ENCODE peak calls at places on chromosomes 7 and 10, in nine cellular contexts. K, M, I, B, Q, E, H, A and R are unnamed samples.

GRCh38 chr10:98858525-98858924 is 377.1 kb downstream of the HPSE2 start:
- DNase-seq in K (no peak), M (no peak), I (peak), B (no peak), Q (no peak), E (no peak), H (no peak), A (peak), R (no peak)

GRCh38 chr10:34334908-34335307 is 480.2 kb downstream of the PARD3 start:
- DNase-seq in K (no peak), M (no peak), I (no peak), B (no peak), Q (no peak), E (no peak), H (no peak), A (no peak), R (no peak)

GRCh38 chr10:67936416-67936815 is 52.0 kb downstream of the SIRT1 start:
- DNase-seq in K (no peak), M (no peak), I (no peak), B (no peak), Q (no peak), E (no peak), H (no peak), A (no peak), R (peak)

GRCh38 chr7:102875700-102876192 is 37.1 kb upstream of the LRRC17 start:
- DNase-seq in K (no peak), M (no peak), I (peak), B (peak), Q (no peak), E (peak), H (no peak), A (no peak), R (peak)

GRCh38 chr10:5534051-5534821 is 9.5 kb downstream of the CALML3 start:
- DNase-seq in K (no peak), M (peak), I (peak), B (no peak), Q (peak), E (no peak), H (no peak), A (no peak), R (no peak)

GRCh38 chr7:95066736-95067530 is 159.5 kb downstream of the PPP1R9A start:
- DNase-seq in K (no peak), M (no peak), I (no peak), B (no peak), Q (no peak), E (peak), H (no peak), A (no peak), R (no peak)

GRCh38 chr10:51007781-51008180 is 66.5 kb upstream of the PRKG1 start:
- DNase-seq in K (no peak), M (no peak), I (no peak), B (peak), Q (no peak), E (no peak), H (no peak), A (no peak), R (peak)

GRCh38 chr7:29106128-29106988 is 40.0 kb downstream of the CPVL start:
- DNase-seq in K (peak), M (no peak), I (peak), B (no peak), Q (no peak), E (peak), H (peak), A (peak), R (peak)

GRCh38 chr7:64874562-64875250 is 28.4 kb upstream of the ZNF273 start:
- DNase-seq in K (no peak), M (no peak), I (no peak), B (no peak), Q (peak), E (no peak), H (peak), A (no peak), R (no peak)

GRCh38 chr10:120495226-120495625 is 38.2 kb downstream of the PLPP4 start:
- DNase-seq in K (no peak), M (no peak), I (no peak), B (no peak), Q (no peak), E (peak), H (no peak), A (no peak), R (peak)

GRCh38 chr10:112203328-112204076 is 19.9 kb upstream of the GPAM start:
- DNase-seq in K (no peak), M (no peak), I (no peak), B (no peak), Q (no peak), E (no peak), H (no peak), A (no peak), R (no peak)

GRCh38 chr7:55774327-55775050 is 88.1 kb downstream of the SEPTIN14 start:
- DNase-seq in K (no peak), M (no peak), I (no peak), B (peak), Q (no peak), E (no peak), H (no peak), A (no peak), R (no peak)

GRCh38 chr7:34719651-34720050 is 61.6 kb downstream of the NPSR1 start:
- DNase-seq in K (no peak), M (no peak), I (no peak), B (no peak), Q (no peak), E (no peak), H (no peak), A (no peak), R (no peak)

GRCh38 chr7:30888783-30889182 is 22.9 kb upstream of the AQP1 start:
- DNase-seq in K (no peak), M (peak), I (no peak), B (peak), Q (peak), E (peak), H (no peak), A (no peak), R (peak)

GRCh38 chr10:27794157-27794556 is 48.5 kb upstream of the MKX start:
- DNase-seq in K (no peak), M (no peak), I (peak), B (no peak), Q (no peak), E (no peak), H (peak), A (peak), R (peak)

GRCh38 chr10:99279626-99280111 is 44.0 kb upstream of the HPSE2 start:
- DNase-seq in K (no peak), M (no peak), I (no peak), B (no peak), Q (no peak), E (peak), H (no peak), A (no peak), R (peak)

GRCh38 chr10:102186128-102186527 is 33.9 kb downstream of the NOLC1 start:
- DNase-seq in K (no peak), M (no peak), I (peak), B (no peak), Q (no peak), E (no peak), H (no peak), A (no peak), R (peak)

GRCh38 chr10:1274098-1274745 is 218.0 kb downstream of the WDR37 start:
- DNase-seq in K (peak), M (no peak), I (no peak), B (no peak), Q (peak), E (no peak), H (no peak), A (no peak), R (no peak)

GRCh38 chr10:1273372-1274097 is 217.3 kb downstream of the WDR37 start:
- DNase-seq in K (no peak), M (no peak), I (no peak), B (no peak), Q (no peak), E (no peak), H (no peak), A (no peak), R (no peak)

GRCh38 chr10:1272762-1273161 is 216.6 kb downstream of the WDR37 start:
- DNase-seq in K (no peak), M (no peak), I (no peak), B (no peak), Q (no peak), E (no peak), H (no peak), A (no peak), R (no peak)

GRCh38 chr10:1272079-1272478 is 215.9 kb downstream of the WDR37 start:
- DNase-seq in K (no peak), M (no peak), I (no peak), B (no peak), Q (no peak), E (no peak), H (no peak), A (no peak), R (no peak)

DNA sequence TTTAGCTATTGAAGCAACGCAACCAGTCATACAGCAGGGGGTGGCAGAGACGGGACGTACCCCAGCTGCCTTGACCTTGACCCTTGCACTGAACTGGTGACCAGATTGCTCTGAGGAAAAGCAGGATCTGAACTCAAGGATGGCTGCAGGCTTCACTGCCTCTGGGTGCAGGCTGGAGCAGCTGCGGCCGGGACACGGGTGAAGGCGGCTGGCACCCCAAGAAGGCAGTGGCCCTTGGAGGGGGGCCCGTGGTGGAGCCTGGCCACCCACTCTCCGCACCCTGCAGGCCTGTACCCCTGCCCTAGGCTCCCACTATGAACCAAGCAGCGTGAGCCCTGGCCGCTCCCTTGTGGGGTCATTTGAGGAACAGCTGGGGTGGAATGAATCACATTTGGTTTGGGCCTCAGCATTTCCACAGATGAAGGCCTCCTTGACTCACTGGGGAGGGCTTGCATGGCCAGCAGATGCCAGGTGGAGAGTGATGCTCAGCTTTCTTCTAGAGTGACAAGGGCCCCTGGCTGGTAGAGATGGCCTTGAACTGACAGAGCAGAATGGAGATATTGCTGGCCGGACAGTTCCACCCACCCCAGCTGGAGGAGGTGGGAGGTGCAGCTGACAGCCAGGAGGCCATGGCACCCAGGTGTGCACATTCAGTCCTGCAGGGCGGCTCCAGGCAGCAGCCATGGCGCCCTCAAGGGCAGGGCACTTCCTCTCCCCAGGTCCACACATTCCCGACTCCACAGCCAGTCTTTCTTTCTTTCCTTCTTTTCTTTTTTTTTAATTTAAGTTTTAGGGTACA is 218.8 kb downstream of the WDR37 start:
- DNase-seq in K (no peak), M (no peak), I (no peak), B (no peak), Q (no peak), E (no peak), H (no peak), A (no peak), R (no peak)
- H3K4me3 ChIP-seq in K (no peak), M (no peak), I (no peak), B (no peak), Q (no peak), E (no peak), H (no peak), A (no peak), R (no peak)

GRCh38 chr7:1533255-1533568 is 2.7 kb downstream of the MAFK start:
- DNase-seq in K (no peak), M (no peak), I (no peak), B (no peak), Q (no peak), E (no peak), H (no peak), A (no peak), R (no peak)
- H3K4me3 ChIP-seq in K (peak), M (peak), I (peak), B (peak), Q (peak), E (no peak), H (peak), A (no peak), R (peak)

GRCh38 chr7:159144756-159145543 is at the start of gene VIPR2:
- DNase-seq in K (peak), M (peak), I (no peak), B (no peak), Q (peak), E (peak), H (no peak), A (peak), R (no peak)

GRCh38 chr7:159143780-159144755 is 599 bp downstream of the VIPR2 start:
- DNase-seq in K (peak), M (no peak), I (no peak), B (no peak), Q (peak), E (peak), H (no peak), A (peak), R (no peak)

GRCh38 chr7:159147246-159147645 is 2.6 kb upstream of the VIPR2 start:
- DNase-seq in K (no peak), M (no peak), I (no peak), B (no peak), Q (peak), E (no peak), H (no peak), A (no peak), R (no peak)

GRCh38 chr7:159146084-159146858 is 1.6 kb upstream of the VIPR2 start:
- DNase-seq in K (no peak), M (no peak), I (no peak), B (no peak), Q (no peak), E (no peak), H (no peak), A (no peak), R (no peak)

GRCh38 chr7:159145544-159145891 is 851 bp upstream of the VIPR2 start:
- DNase-seq in K (peak), M (no peak), I (no peak), B (no peak), Q (peak), E (no peak), H (no peak), A (no peak), R (no peak)
- H3K4me3 ChIP-seq in K (peak), M (peak), I (no peak), B (no peak), Q (peak), E (peak), H (peak), A (peak), R (no peak)

GRCh38 chr10:132314336-132314735 is 6.6 kb upstream of the STK32C start:
- DNase-seq in K (no peak), M (no peak), I (no peak), B (no peak), Q (no peak), E (no peak), H (no peak), A (no peak), R (no peak)

GRCh38 chr10:132320776-132321469 is 11.1 kb upstream of the LRRC27 start:
- DNase-seq in K (no peak), M (no peak), I (no peak), B (no peak), Q (peak), E (no peak), H (no peak), A (no peak), R (no peak)

GRCh38 chr10:132322621-132323048 is 9.4 kb upstream of the LRRC27 start:
- DNase-seq in K (no peak), M (peak), I (peak), B (no peak), Q (peak), E (no peak), H (no peak), A (no peak), R (peak)

GRCh38 chr10:132321726-132322125 is 10.3 kb upstream of the LRRC27 start:
- DNase-seq in K (no peak), M (peak), I (no peak), B (no peak), Q (peak), E (no peak), H (no peak), A (no peak), R (no peak)

DNA sequence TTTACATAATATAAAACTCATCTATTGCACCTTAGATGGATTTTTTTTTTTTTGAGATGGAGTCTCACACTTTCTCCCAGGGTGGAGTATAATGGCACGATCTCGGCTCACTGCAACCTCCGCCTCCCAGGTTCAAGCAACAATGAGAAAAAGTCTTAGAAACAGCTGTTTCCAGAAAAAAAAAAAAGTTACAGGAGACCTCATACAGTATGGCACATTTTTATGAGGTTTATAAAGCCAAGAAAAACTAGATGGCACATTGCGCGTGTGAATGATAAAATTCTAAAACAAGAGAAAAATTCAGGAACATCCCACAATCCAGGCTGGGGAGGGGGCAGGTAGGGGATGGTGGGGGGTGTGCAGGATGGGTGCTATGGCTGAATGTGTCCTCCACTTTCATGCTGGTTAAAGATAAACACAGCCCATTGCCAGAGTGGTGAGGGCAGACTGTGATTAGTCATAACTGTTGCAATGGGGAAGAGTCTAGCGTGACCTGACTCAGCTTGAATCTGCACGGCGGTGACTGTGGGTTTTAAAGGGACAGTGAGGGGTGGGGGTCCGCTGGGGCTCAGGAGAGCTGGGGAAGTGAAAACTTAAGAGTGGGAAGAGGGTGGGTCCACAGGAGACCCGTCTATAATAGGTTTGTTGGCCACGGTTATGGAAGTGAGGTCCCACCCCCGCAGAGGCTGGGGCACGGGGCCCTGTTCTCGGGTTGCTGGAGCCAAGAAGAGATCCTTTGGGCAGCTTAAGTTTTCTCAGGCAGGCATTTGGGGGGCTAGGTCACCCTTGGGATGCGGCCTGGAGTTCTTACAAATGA is 11.9 kb upstream of the LRRC27 start:
- DNase-seq in K (no peak), M (no peak), I (peak), B (no peak), Q (peak), E (peak), H (no peak), A (no peak), R (peak)
- H3K4me3 ChIP-seq in K (no peak), M (no peak), I (peak), B (no peak), Q (no peak), E (no peak), H (no peak), A (no peak), R (no peak)

GRCh38 chr7:70681111-70681846 is 450.7 kb upstream of the GALNT17 start:
- DNase-seq in K (no peak), M (no peak), I (no peak), B (no peak), Q (no peak), E (no peak), H (no peak), A (peak), R (no peak)
- H3K4me3 ChIP-seq in K (no peak), M (no peak), I (no peak), B (no peak), Q (no peak), E (no peak), H (no peak), A (no peak), R (no peak)